ENCODE peak calls at places on chromosomes 5 and 9, in five cellular contexts. One of them, this sample, is unnamed.

GRCh38 chr5:1511651-1512540 is 11.9 kb downstream of the LPCAT1 start:
- DNase-seq in psoas muscle: peak; percentile 40
- DNase-seq in PC-9: peak; percentile 81
- DNase-seq in neuronal stem cell: no peak
- DNase-seq in tibial nerve: peak; percentile 11
- DNase-seq in this sample: peak; percentile 28

GRCh38 chr9:96383165-96383939 is at the start of gene SLC35D2:
- DNase-seq in psoas muscle: peak; percentile 71
- DNase-seq in PC-9: peak; percentile 78
- DNase-seq in neuronal stem cell: peak; percentile 37
- DNase-seq in tibial nerve: peak; percentile 40
- DNase-seq in this sample: peak; percentile 48

GRCh38 chr5:69113851-69114250 is 20.0 kb downstream of the SLC30A5 start:
- DNase-seq in psoas muscle: no peak
- DNase-seq in PC-9: no peak
- DNase-seq in neuronal stem cell: no peak
- DNase-seq in tibial nerve: no peak
- DNase-seq in this sample: no peak

GRCh38 chr5:52794519-52794918 is 6.8 kb downstream of the ITGA1 start:
- DNase-seq in psoas muscle: no peak
- DNase-seq in PC-9: no peak
- DNase-seq in neuronal stem cell: no peak
- DNase-seq in tibial nerve: no peak
- DNase-seq in this sample: peak; percentile 33

GRCh38 chr9:72575673-72576072 is 54.3 kb downstream of the TMC1 start:
- DNase-seq in psoas muscle: no peak
- DNase-seq in PC-9: no peak
- DNase-seq in neuronal stem cell: no peak
- DNase-seq in tibial nerve: no peak
- DNase-seq in this sample: no peak

GRCh38 chr5:143456952-143457547 is 53.6 kb upstream of the NR3C1 start:
- DNase-seq in psoas muscle: no peak
- DNase-seq in PC-9: no peak
- DNase-seq in neuronal stem cell: no peak
- DNase-seq in tibial nerve: no peak
- DNase-seq in this sample: no peak

GRCh38 chr9:95852059-95853032 is 23.1 kb upstream of the ERCC6L2 start:
- DNase-seq in psoas muscle: no peak
- DNase-seq in PC-9: peak; percentile 11
- DNase-seq in neuronal stem cell: no peak
- DNase-seq in tibial nerve: no peak
- DNase-seq in this sample: no peak

GRCh38 chr5:124621279-124621678 is 125.2 kb downstream of the ZNF608 start:
- DNase-seq in psoas muscle: no peak
- DNase-seq in PC-9: no peak
- DNase-seq in neuronal stem cell: no peak
- DNase-seq in tibial nerve: no peak
- DNase-seq in this sample: no peak

GRCh38 chr5:110925398-110925797 is 146.1 kb upstream of the TSLP start:
- DNase-seq in psoas muscle: no peak
- DNase-seq in PC-9: no peak
- DNase-seq in neuronal stem cell: no peak
- DNase-seq in tibial nerve: no peak
- DNase-seq in this sample: no peak

GRCh38 chr5:10535237-10535530 is 28.7 kb upstream of the ANKRD33B start:
- DNase-seq in psoas muscle: no peak
- DNase-seq in PC-9: no peak
- DNase-seq in neuronal stem cell: no peak
- DNase-seq in tibial nerve: no peak
- DNase-seq in this sample: no peak

GRCh38 chr9:100309992-100310391 is 42.8 kb downstream of the TEX10 start:
- DNase-seq in psoas muscle: no peak
- DNase-seq in PC-9: no peak
- DNase-seq in neuronal stem cell: no peak
- DNase-seq in tibial nerve: no peak
- DNase-seq in this sample: no peak

GRCh38 chr5:137032929-137033328 is 466.2 kb downstream of the SPOCK1 start:
- DNase-seq in psoas muscle: no peak
- DNase-seq in PC-9: no peak
- DNase-seq in neuronal stem cell: no peak
- DNase-seq in tibial nerve: no peak
- DNase-seq in this sample: no peak

GRCh38 chr9:78713746-78714405 is 417.0 kb downstream of the PSAT1 start:
- DNase-seq in psoas muscle: no peak
- DNase-seq in PC-9: no peak
- DNase-seq in neuronal stem cell: no peak
- DNase-seq in tibial nerve: no peak
- DNase-seq in this sample: no peak

GRCh38 chr5:168072665-168073064 is 218.8 kb upstream of the WWC1 start:
- DNase-seq in psoas muscle: no peak
- DNase-seq in PC-9: no peak
- DNase-seq in neuronal stem cell: no peak
- DNase-seq in tibial nerve: no peak
- DNase-seq in this sample: no peak

GRCh38 chr5:34684281-34684979 is 28.3 kb downstream of the RAI14 start:
- DNase-seq in psoas muscle: no peak
- DNase-seq in PC-9: peak; percentile 85
- DNase-seq in neuronal stem cell: peak; percentile 80
- DNase-seq in tibial nerve: no peak
- DNase-seq in this sample: no peak

GRCh38 chr5:82639393-82640144 is 361.4 kb upstream of the RPS23 start:
- DNase-seq in psoas muscle: no peak
- DNase-seq in PC-9: no peak
- DNase-seq in neuronal stem cell: no peak
- DNase-seq in tibial nerve: no peak
- DNase-seq in this sample: no peak

GRCh38 chr9:126489604-126490593 is 123.8 kb upstream of the LMX1B start:
- DNase-seq in psoas muscle: no peak
- DNase-seq in PC-9: no peak
- DNase-seq in neuronal stem cell: no peak
- DNase-seq in tibial nerve: no peak
- DNase-seq in this sample: no peak

GRCh38 chr5:4674176-4674575 is 466.0 kb upstream of the ADAMTS16 start:
- DNase-seq in psoas muscle: no peak
- DNase-seq in PC-9: no peak
- DNase-seq in neuronal stem cell: no peak
- DNase-seq in tibial nerve: no peak
- DNase-seq in this sample: no peak

GRCh38 chr9:132199056-132199455 is 37.2 kb downstream of the NTNG2 start:
- DNase-seq in psoas muscle: no peak
- DNase-seq in PC-9: no peak
- DNase-seq in neuronal stem cell: no peak
- DNase-seq in tibial nerve: no peak
- DNase-seq in this sample: no peak

GRCh38 chr5:32126691-32127090 is 47.4 kb downstream of the GOLPH3 start:
- DNase-seq in psoas muscle: no peak
- DNase-seq in PC-9: no peak
- DNase-seq in neuronal stem cell: no peak
- DNase-seq in tibial nerve: no peak
- DNase-seq in this sample: no peak

GRCh38 chr5:129118405-129118804 is 23.9 kb downstream of the ISOC1 start:
- DNase-seq in psoas muscle: no peak
- DNase-seq in PC-9: no peak
- DNase-seq in neuronal stem cell: no peak
- DNase-seq in tibial nerve: no peak
- DNase-seq in this sample: no peak

GRCh38 chr9:83235524-83235923 is 172.6 kb upstream of the RASEF start:
- DNase-seq in psoas muscle: no peak
- DNase-seq in PC-9: no peak
- DNase-seq in neuronal stem cell: no peak
- DNase-seq in tibial nerve: no peak
- DNase-seq in this sample: no peak

DNA sequence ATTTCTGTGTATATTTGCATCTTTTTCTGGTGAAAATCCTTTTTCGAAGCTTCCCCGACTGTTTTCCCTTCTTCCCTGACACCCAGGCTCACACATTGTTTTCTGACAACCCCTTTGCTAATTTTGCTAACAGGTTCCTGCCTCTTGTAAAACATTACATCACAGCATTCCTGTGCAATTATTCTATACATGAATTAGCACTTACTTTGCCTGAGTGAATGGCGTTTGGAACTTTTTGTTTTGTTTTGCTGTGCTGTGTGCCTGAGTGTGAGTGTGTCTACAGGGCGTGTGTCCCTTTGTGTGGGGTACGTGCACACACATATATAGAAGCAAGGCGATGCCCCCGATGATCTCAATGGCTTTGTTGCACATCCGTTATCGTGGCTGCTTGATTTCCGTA is 398.4 kb upstream of the IRX1 start:
- DNase-seq in psoas muscle: no peak
- DNase-seq in PC-9: no peak
- DNase-seq in neuronal stem cell: peak; percentile 54
- DNase-seq in tibial nerve: no peak
- DNase-seq in this sample: no peak
- H3K4me1 ChIP-seq in psoas muscle: no peaks in the 10 kb centered on the region
- H3K4me1 ChIP-seq in PC-9: no peaks in the 10 kb centered on the region
- H3K4me1 ChIP-seq in neuronal stem cell: peaks cover 22% of the 10 kb centered on the region
- H3K4me1 ChIP-seq in tibial nerve: peaks cover 9% of the 10 kb centered on the region
- H3K4me1 ChIP-seq in this sample: no peaks in the 10 kb centered on the region

GRCh38 chr9:92850898-92851297 is 26.9 kb downstream of the ZNF484 start:
- DNase-seq in psoas muscle: no peak
- DNase-seq in PC-9: no peak
- DNase-seq in neuronal stem cell: no peak
- DNase-seq in tibial nerve: no peak
- DNase-seq in this sample: no peak

DNA sequence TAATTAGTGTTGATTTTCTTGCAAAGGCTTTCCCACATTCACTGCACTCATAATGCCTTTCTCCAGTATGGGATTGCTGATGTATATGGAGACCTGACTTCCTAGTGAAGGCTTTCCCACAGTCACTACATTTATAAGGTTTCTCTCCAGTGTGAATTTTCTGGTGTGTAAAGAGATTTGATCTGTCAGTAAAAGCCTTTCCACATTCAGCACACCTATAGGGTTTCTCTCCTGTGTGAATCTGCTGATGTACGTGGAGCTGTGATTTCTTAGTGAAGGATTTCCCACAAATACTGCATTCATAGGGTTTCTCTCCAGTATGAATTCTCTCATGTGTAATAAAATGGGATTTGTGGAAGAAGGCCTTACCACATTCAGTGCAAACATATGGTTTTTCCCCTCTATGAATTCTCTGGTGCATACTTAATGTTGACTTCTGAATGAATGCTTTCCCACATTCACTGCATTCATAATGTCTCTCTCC is 31.1 kb downstream of the ZNF484 start:
- DNase-seq in psoas muscle: no peak
- DNase-seq in PC-9: no peak
- DNase-seq in neuronal stem cell: no peak
- DNase-seq in tibial nerve: no peak
- DNase-seq in this sample: no peak
- H3K9me3 ChIP-seq in psoas muscle: peaks cover 82% of the 10 kb centered on the region
- H3K9me3 ChIP-seq in PC-9: peaks cover 66% of the 10 kb centered on the region
- H3K9me3 ChIP-seq in neuronal stem cell: peaks cover 18% of the 10 kb centered on the region
- H3K9me3 ChIP-seq in tibial nerve: peaks cover 56% of the 10 kb centered on the region
- H3K9me3 ChIP-seq in this sample: peaks cover 22% of the 10 kb centered on the region

GRCh38 chr9:99181206-99181605 is 40.5 kb downstream of the ALG2 start:
- DNase-seq in psoas muscle: no peak
- DNase-seq in PC-9: no peak
- DNase-seq in neuronal stem cell: no peak
- DNase-seq in tibial nerve: no peak
- DNase-seq in this sample: no peak
- H3K4me1 ChIP-seq in psoas muscle: no peaks in the 10 kb centered on the region
- H3K4me1 ChIP-seq in PC-9: no peaks in the 10 kb centered on the region
- H3K4me1 ChIP-seq in neuronal stem cell: peaks cover 9% of the 10 kb centered on the region
- H3K4me1 ChIP-seq in tibial nerve: peaks cover 14% of the 10 kb centered on the region
- H3K4me1 ChIP-seq in this sample: peaks cover 5% of the 10 kb centered on the region

GRCh38 chr9:124706685-124707084 is 64.4 kb downstream of the NR6A1 start:
- DNase-seq in psoas muscle: no peak
- DNase-seq in PC-9: no peak
- DNase-seq in neuronal stem cell: no peak
- DNase-seq in tibial nerve: no peak
- DNase-seq in this sample: no peak

GRCh38 chr9:124707667-124708066 is 63.4 kb downstream of the NR6A1 start:
- DNase-seq in psoas muscle: no peak
- DNase-seq in PC-9: no peak
- DNase-seq in neuronal stem cell: no peak
- DNase-seq in tibial nerve: no peak
- DNase-seq in this sample: no peak

GRCh38 chr9:124709291-124709690 is 61.8 kb downstream of the NR6A1 start:
- DNase-seq in psoas muscle: no peak
- DNase-seq in PC-9: no peak
- DNase-seq in neuronal stem cell: no peak
- DNase-seq in tibial nerve: no peak
- DNase-seq in this sample: no peak

GRCh38 chr9:124708633-124709032 is 62.5 kb downstream of the NR6A1 start:
- DNase-seq in psoas muscle: no peak
- DNase-seq in PC-9: peak; percentile 47
- DNase-seq in neuronal stem cell: no peak
- DNase-seq in tibial nerve: no peak
- DNase-seq in this sample: no peak

DNA sequence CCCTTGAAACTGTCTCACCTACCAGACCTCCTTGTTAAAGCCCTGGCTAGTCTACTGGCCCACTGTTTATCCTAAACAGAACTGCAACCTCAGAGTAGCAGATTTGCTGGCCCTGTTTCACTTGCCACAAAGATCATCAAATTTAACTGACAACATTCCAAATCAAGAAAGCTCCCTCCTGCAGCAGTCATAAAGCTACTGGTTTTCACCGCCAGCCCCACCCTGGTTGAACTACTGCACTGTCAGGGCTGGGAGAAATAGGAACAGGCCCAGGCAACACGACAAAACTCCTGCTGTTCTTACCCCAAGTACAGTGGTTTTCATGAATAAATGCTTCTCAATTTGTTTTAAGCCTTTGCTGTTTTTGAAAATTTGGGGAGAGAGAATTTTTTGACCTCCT is 63.0 kb downstream of the NR6A1 start:
- DNase-seq in psoas muscle: no peak
- DNase-seq in PC-9: no peak
- DNase-seq in neuronal stem cell: no peak
- DNase-seq in tibial nerve: no peak
- DNase-seq in this sample: no peak
- H3K9me3 ChIP-seq in psoas muscle: no peaks in the 10 kb centered on the region
- H3K9me3 ChIP-seq in PC-9: peaks cover 9% of the 10 kb centered on the region
- H3K9me3 ChIP-seq in neuronal stem cell: no peaks in the 10 kb centered on the region
- H3K9me3 ChIP-seq in tibial nerve: no peaks in the 10 kb centered on the region
- H3K9me3 ChIP-seq in this sample: no peaks in the 10 kb centered on the region

GRCh38 chr9:20608582-20608981 is 13.7 kb downstream of the MLLT3 start:
- DNase-seq in psoas muscle: no peak
- DNase-seq in PC-9: no peak
- DNase-seq in neuronal stem cell: no peak
- DNase-seq in tibial nerve: no peak
- DNase-seq in this sample: no peak
- H3K4me1 ChIP-seq in psoas muscle: peaks cover 37% of the 10 kb centered on the region
- H3K4me1 ChIP-seq in PC-9: peaks cover 24% of the 10 kb centered on the region
- H3K4me1 ChIP-seq in neuronal stem cell: no peaks in the 10 kb centered on the region
- H3K4me1 ChIP-seq in tibial nerve: peaks cover 39% of the 10 kb centered on the region
- H3K4me1 ChIP-seq in this sample: no peaks in the 10 kb centered on the region

GRCh38 chr5:140801494-140801841 is 611 bp downstream of the PCDHA3 start:
- DNase-seq in psoas muscle: no peak
- DNase-seq in PC-9: no peak
- DNase-seq in neuronal stem cell: no peak
- DNase-seq in tibial nerve: no peak
- DNase-seq in this sample: no peak
- H3K9me3 ChIP-seq in psoas muscle: no peaks in the 10 kb centered on the region
- H3K9me3 ChIP-seq in PC-9: peaks cover 14% of the 10 kb centered on the region
- H3K9me3 ChIP-seq in neuronal stem cell: peaks cover 23% of the 10 kb centered on the region
- H3K9me3 ChIP-seq in tibial nerve: peaks cover 13% of the 10 kb centered on the region
- H3K9me3 ChIP-seq in this sample: peaks cover 26% of the 10 kb centered on the region

GRCh38 chr9:2810424-2811075 is 33.3 kb downstream of the PUM3 start:
- DNase-seq in psoas muscle: no peak
- DNase-seq in PC-9: no peak
- DNase-seq in neuronal stem cell: no peak
- DNase-seq in tibial nerve: no peak
- DNase-seq in this sample: no peak
- H3K4me1 ChIP-seq in psoas muscle: no peaks in the 10 kb centered on the region
- H3K4me1 ChIP-seq in PC-9: no peaks in the 10 kb centered on the region
- H3K4me1 ChIP-seq in neuronal stem cell: peaks cover 17% of the 10 kb centered on the region
- H3K4me1 ChIP-seq in tibial nerve: peaks cover 24% of the 10 kb centered on the region
- H3K4me1 ChIP-seq in this sample: peaks cover 2% of the 10 kb centered on the region

GRCh38 chr5:179455320-179455719 is 95.0 kb upstream of the RUFY1 start:
- DNase-seq in psoas muscle: no peak
- DNase-seq in PC-9: no peak
- DNase-seq in neuronal stem cell: no peak
- DNase-seq in tibial nerve: no peak
- DNase-seq in this sample: no peak
- H3K9me3 ChIP-seq in psoas muscle: no peaks in the 10 kb centered on the region
- H3K9me3 ChIP-seq in PC-9: no peaks in the 10 kb centered on the region
- H3K9me3 ChIP-seq in neuronal stem cell: peaks cover 6% of the 10 kb centered on the region
- H3K9me3 ChIP-seq in tibial nerve: no peaks in the 10 kb centered on the region
- H3K9me3 ChIP-seq in this sample: no peaks in the 10 kb centered on the region

This sample was measured in lung.